ENCODE peak calls at places on chromosome 3, in four cellular contexts. Y, X, A and C are unnamed samples.

GRCh38 chr3:128950223-128950938 is 43.5 kb downstream of the CFAP92 start:
- DNase-seq in A (peak; percentile 38), Y (no peak), X (peak; percentile 23), C (no peak)

GRCh38 chr3:128619146-128619890 is 31.3 kb downstream of the RPN1 start:
- DNase-seq in A (peak; percentile 96), X (peak; percentile 87), Y (no peak), C (no peak)

GRCh38 chr3:37214076-37214475 is 39.7 kb upstream of the LRRFIP2 start:
- DNase-seq in X (no peak), A (no peak), Y (no peak), C (no peak)

GRCh38 chr3:82058809-82059208 is 297.4 kb upstream of the GBE1 start:
- DNase-seq in X (no peak), Y (no peak), A (no peak), C (no peak)

GRCh38 chr3:38119802-38120689 is 16.9 kb downstream of the ACAA1 start:
- DNase-seq in X (no peak), Y (no peak), A (no peak), C (no peak)

GRCh38 chr3:69290006-69290405 is 95.9 kb downstream of the FRMD4B start:
- DNase-seq in A (no peak), Y (no peak), X (no peak), C (no peak)

GRCh38 chr3:23576379-23576959 is 229.3 kb upstream of the UBE2E1 start:
- DNase-seq in X (no peak), A (no peak), Y (no peak), C (no peak)

GRCh38 chr3:126474498-126475410 is 937 bp downstream of the ZXDC start:
- DNase-seq in A (peak; percentile 35), Y (peak; percentile 60), X (peak; percentile 34), C (peak; percentile 22)

GRCh38 chr3:14424711-14425573 is 22.5 kb downstream of the SLC6A6 start:
- DNase-seq in Y (no peak), X (no peak), A (peak; percentile 73), C (no peak)

GRCh38 chr3:195183071-195183776 is 87.7 kb downstream of the XXYLT1 start:
- DNase-seq in Y (no peak), A (no peak), X (no peak), C (no peak)

GRCh38 chr3:149276621-149277020 is 55.0 kb upstream of the CP start:
- DNase-seq in Y (no peak), A (no peak), X (no peak), C (no peak)

GRCh38 chr3:184377374-184377773 is 633 bp downstream of the THPO start:
- DNase-seq in X (no peak), Y (no peak), A (no peak), C (no peak)

GRCh38 chr3:177824190-177824786 is 627.0 kb upstream of the TBL1XR1 start:
- DNase-seq in Y (peak; percentile 70), A (peak; percentile 55), X (no peak), C (no peak)

GRCh38 chr3:191111722-191112121 is 87.3 kb upstream of the OSTN start:
- DNase-seq in X (no peak), A (no peak), Y (no peak), C (no peak)

GRCh38 chr3:43405888-43406636 is 119.7 kb downstream of the SNRK start:
- DNase-seq in A (peak; percentile 92), Y (peak; percentile 58), X (peak; percentile 97), C (no peak)

GRCh38 chr3:153897025-153897723 is 224.0 kb upstream of the ARHGEF26 start:
- DNase-seq in X (no peak), A (no peak), Y (no peak), C (no peak)

GRCh38 chr3:194139085-194139976 is 3.4 kb downstream of the HES1 start:
- DNase-seq in X (peak; percentile 67), A (peak; percentile 76), Y (peak; percentile 30), C (no peak)

GRCh38 chr3:9496893-9497292 is 56.7 kb downstream of the LHFPL4 start:
- DNase-seq in A (no peak), Y (no peak), X (no peak), C (no peak)

GRCh38 chr3:98954806-98955205 is 53.3 kb upstream of the DCBLD2 start:
- DNase-seq in A (peak; percentile 50), Y (no peak), X (no peak), C (no peak)

GRCh38 chr3:57856675-57857074 is 100.6 kb downstream of the SLMAP start:
- DNase-seq in Y (no peak), A (peak; percentile 44), X (no peak), C (no peak)

GRCh38 chr3:150407818-150408231 is 273 bp upstream of the TSC22D2 start:
- DNase-seq in Y (peak; percentile 97), A (peak; percentile 74), X (peak; percentile 65), C (no peak)

GRCh38 chr3:98185180-98185579 is 18.7 kb downstream of the OR5H15 start:
- DNase-seq in A (no peak), X (no peak), Y (no peak), C (no peak)

GRCh38 chr3:108485146-108485545 is 25.2 kb downstream of the MYH15 start:
- DNase-seq in X (no peak), A (no peak), Y (no peak), C (no peak)

GRCh38 chr3:13507791-13508339 is 27.8 kb downstream of the HDAC11 start:
- DNase-seq in X (no peak), A (peak; percentile 13), Y (no peak), C (no peak)

GRCh38 chr3:198043149-198043548 is 83.1 kb downstream of the LMLN start:
- DNase-seq in Y (no peak), X (no peak), A (no peak), C (no peak)

GRCh38 chr3:171775943-171776342 is 34.3 kb downstream of the PLD1 start:
- DNase-seq in X (no peak), Y (no peak), A (no peak), C (no peak)

GRCh38 chr3:6935964-6936363 is 75.0 kb downstream of the GRM7 start:
- DNase-seq in Y (no peak), X (no peak), A (no peak), C (no peak)

GRCh38 chr3:108089544-108089943 is 1.3 kb downstream of the CD47 start:
- DNase-seq in Y (no peak), A (no peak), X (no peak), C (no peak)

GRCh38 chr3:10554236-10554611 is 48.8 kb upstream of the ATP2B2 start:
- DNase-seq in A (no peak), Y (no peak), X (no peak), C (no peak)

GRCh38 chr3:73255609-73256029 is 194.2 kb downstream of the EBLN2 start:
- DNase-seq in X (peak; percentile 54), A (peak; percentile 66), Y (no peak), C (no peak)

GRCh38 chr3:111541911-111542483 is at the start of gene CD96:
- DNase-seq in Y (no peak), X (peak; percentile 44), A (peak; percentile 65), C (no peak)

GRCh38 chr3:115905871-115906270 is 282.6 kb downstream of the GAP43 start:
- DNase-seq in X (no peak), A (no peak), Y (no peak), C (no peak)

GRCh38 chr3:141575879-141576743 is 89.3 kb downstream of the RASA2 start:
- DNase-seq in X (no peak), Y (no peak), A (peak; percentile 40), C (no peak)
- TF ChIP-seq CTCF in X (peak; percentile 32), Y (peak; percentile 50), A (peak; percentile 55), C (peak; percentile 36)

GRCh38 chr3:46883252-46884185 is 6.0 kb downstream of the PTH1R start:
- DNase-seq in X (no peak), A (no peak), Y (no peak), C (no peak)
- H3K27ac ChIP-seq in X (no peak overlapping the region), A (no peak overlapping the region), Y (no peak overlapping the region), C (no peak overlapping the region)

GRCh38 chr3:119034256-119035013 is at the start of gene IGSF11:
- DNase-seq in A (peak; percentile 20), X (peak; percentile 22), Y (peak; percentile 72), C (no peak)
- TF ChIP-seq CTCF in A (peak; percentile 54), X (no peak), Y (peak; percentile 78), C (peak; percentile 63)

GRCh38 chr3:147497301-147497700 is 88.1 kb downstream of the ZIC1 start:
- DNase-seq in A (no peak), X (no peak), Y (no peak), C (no peak)
- H3K27ac ChIP-seq in A (no peak overlapping the region), X (no peak overlapping the region), Y (no peak overlapping the region), C (no peak overlapping the region)

GRCh38 chr3:196547067-196547466 is 21.3 kb downstream of the WDR53 start:
- DNase-seq in X (no peak), Y (no peak), A (no peak), C (no peak)
- TF ChIP-seq CTCF in X (no peak), Y (no peak), A (no peak), C (no peak)

GRCh38 chr3:17070560-17070959 is 185.8 kb downstream of the PLCL2 start:
- DNase-seq in X (no peak), A (peak; percentile 39), Y (peak; percentile 25), C (no peak)
- H3K27ac ChIP-seq in X (no peak overlapping the region), A (no peak overlapping the region), Y (peak overlapping the region; percentile 70), C (no peak overlapping the region)

GRCh38 chr3:138328341-138328740 is 1.3 kb downstream of the NME9 start:
- DNase-seq in X (no peak), A (peak; percentile 12), Y (no peak), C (no peak)

GRCh38 chr3:138329127-138329983 is at the start of gene NME9:
- DNase-seq in Y (peak; percentile 86), A (peak; percentile 73), X (peak; percentile 83), C (peak; percentile 27)

GRCh38 chr3:138329984-138330293 is 288 bp upstream of the NME9 start:
- DNase-seq in A (no peak), Y (no peak), X (no peak), C (no peak)

GRCh38 chr3:138332472-138333073 is 2.9 kb upstream of the NME9 start:
- DNase-seq in Y (no peak), X (peak; percentile 17), A (peak; percentile 57), C (no peak)

DNA sequence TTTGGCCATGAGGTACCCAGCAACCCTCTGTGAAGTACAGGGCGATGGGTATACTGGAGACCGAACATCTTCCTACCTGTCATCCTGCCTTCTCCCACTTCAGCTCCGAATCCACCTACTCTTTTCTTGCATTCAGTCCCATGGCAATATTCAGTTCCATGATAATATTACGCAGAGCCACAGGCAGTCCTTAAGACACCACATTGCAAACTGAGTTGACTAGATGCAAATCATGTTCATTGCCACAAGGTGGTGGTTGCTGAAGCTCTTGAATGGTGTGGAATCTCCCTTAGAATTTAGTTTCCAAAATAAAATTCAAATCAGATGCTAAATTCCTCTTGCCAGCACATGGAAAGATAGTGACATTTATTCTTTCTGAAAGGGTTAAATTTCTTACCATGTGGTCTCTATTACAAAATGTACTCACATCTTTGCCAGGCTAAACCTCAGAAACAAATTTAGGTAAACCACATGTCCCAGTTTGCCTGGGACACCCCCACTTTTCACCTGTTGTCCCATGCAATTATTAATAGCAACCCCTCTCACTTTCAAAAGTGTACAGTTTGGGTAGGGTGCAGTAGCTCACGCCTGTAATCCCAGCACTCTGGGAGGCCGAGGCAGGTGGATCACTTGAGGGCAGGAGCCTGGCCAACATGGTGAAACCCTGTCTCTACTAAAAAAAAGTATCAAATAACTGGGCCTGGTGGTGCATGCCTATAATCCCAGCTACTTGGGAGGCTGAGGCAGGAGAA is 1.7 kb upstream of the NME9 start:
- DNase-seq in A (peak; percentile 35), Y (peak; percentile 30), X (peak; percentile 9), C (no peak)
- TF ChIP-seq CTCF in A (peak; percentile 16), Y (peak; percentile 38), X (peak; percentile 55), C (peak; percentile 18)